ENCODE peak calls at places on chromosomes 3 and 15, in seven cellular contexts. One of them, this sample, is unnamed.

GRCh38 chr3:37442397-37442796 is 268.0 kb upstream of the LRRFIP2 start:
- DNase-seq in sigmoid colon: no peak
- DNase-seq in endothelial cell of umbilical vein: no peak
- DNase-seq in PC-3: no peak
- DNase-seq in tibial artery: no peak
- DNase-seq in mammary epithelial cell: no peak
- DNase-seq in thyroid gland: no peak
- DNase-seq in this sample: no peak

GRCh38 chr3:187738400-187739124 is 6.7 kb downstream of the BCL6 start:
- DNase-seq in sigmoid colon: peak
- DNase-seq in endothelial cell of umbilical vein: peak
- DNase-seq in PC-3: peak
- DNase-seq in tibial artery: peak
- DNase-seq in mammary epithelial cell: peak
- DNase-seq in thyroid gland: peak
- DNase-seq in this sample: peak

GRCh38 chr3:66812126-66812525 is 186.0 kb upstream of the KBTBD8 start:
- DNase-seq in sigmoid colon: no peak
- DNase-seq in endothelial cell of umbilical vein: peak
- DNase-seq in PC-3: no peak
- DNase-seq in tibial artery: no peak
- DNase-seq in mammary epithelial cell: peak
- DNase-seq in thyroid gland: no peak
- DNase-seq in this sample: no peak

GRCh38 chr15:84898761-84899160 is 14.3 kb downstream of the SLC28A1 start:
- DNase-seq in sigmoid colon: no peak
- DNase-seq in endothelial cell of umbilical vein: no peak
- DNase-seq in PC-3: no peak
- DNase-seq in tibial artery: no peak
- DNase-seq in mammary epithelial cell: no peak
- DNase-seq in thyroid gland: no peak
- DNase-seq in this sample: no peak

GRCh38 chr3:144989756-144990155 is 1018.1 kb downstream of the DIPK2A start:
- DNase-seq in sigmoid colon: no peak
- DNase-seq in endothelial cell of umbilical vein: no peak
- DNase-seq in PC-3: peak
- DNase-seq in tibial artery: no peak
- DNase-seq in mammary epithelial cell: peak
- DNase-seq in thyroid gland: no peak
- DNase-seq in this sample: no peak

GRCh38 chr3:132556467-132557159 is 40.5 kb upstream of the ACKR4 start:
- DNase-seq in sigmoid colon: peak
- DNase-seq in endothelial cell of umbilical vein: peak
- DNase-seq in PC-3: no peak
- DNase-seq in tibial artery: peak
- DNase-seq in mammary epithelial cell: no peak
- DNase-seq in thyroid gland: no peak
- DNase-seq in this sample: no peak

GRCh38 chr3:106345353-106346027 is 476.7 kb upstream of the CBLB start:
- DNase-seq in sigmoid colon: no peak
- DNase-seq in endothelial cell of umbilical vein: no peak
- DNase-seq in PC-3: peak
- DNase-seq in tibial artery: no peak
- DNase-seq in mammary epithelial cell: peak
- DNase-seq in thyroid gland: no peak
- DNase-seq in this sample: no peak

GRCh38 chr3:8624612-8625011 is 20.0 kb downstream of the SSUH2 start:
- DNase-seq in sigmoid colon: peak
- DNase-seq in endothelial cell of umbilical vein: no peak
- DNase-seq in PC-3: no peak
- DNase-seq in tibial artery: no peak
- DNase-seq in mammary epithelial cell: no peak
- DNase-seq in thyroid gland: no peak
- DNase-seq in this sample: no peak

GRCh38 chr15:45346381-45346780 is 32.0 kb downstream of the GATM start:
- DNase-seq in sigmoid colon: no peak
- DNase-seq in endothelial cell of umbilical vein: no peak
- DNase-seq in PC-3: no peak
- DNase-seq in tibial artery: no peak
- DNase-seq in mammary epithelial cell: no peak
- DNase-seq in thyroid gland: peak
- DNase-seq in this sample: no peak

GRCh38 chr3:138328341-138328740 is 1.3 kb downstream of the NME9 start:
- DNase-seq in sigmoid colon: no peak
- DNase-seq in endothelial cell of umbilical vein: no peak
- DNase-seq in PC-3: no peak
- DNase-seq in tibial artery: no peak
- DNase-seq in mammary epithelial cell: no peak
- DNase-seq in thyroid gland: no peak
- DNase-seq in this sample: no peak

GRCh38 chr3:191528589-191528988 is 67.6 kb downstream of the PYDC2 start:
- DNase-seq in sigmoid colon: no peak
- DNase-seq in endothelial cell of umbilical vein: no peak
- DNase-seq in PC-3: peak
- DNase-seq in tibial artery: no peak
- DNase-seq in mammary epithelial cell: peak
- DNase-seq in thyroid gland: no peak
- DNase-seq in this sample: no peak

GRCh38 chr3:161310649-161311423 is 60.5 kb downstream of the SPTSSB start:
- DNase-seq in sigmoid colon: no peak
- DNase-seq in endothelial cell of umbilical vein: no peak
- DNase-seq in PC-3: no peak
- DNase-seq in tibial artery: no peak
- DNase-seq in mammary epithelial cell: no peak
- DNase-seq in thyroid gland: no peak
- DNase-seq in this sample: no peak

GRCh38 chr3:126389112-126389791 is 5.5 kb upstream of the CFAP100 start:
- DNase-seq in sigmoid colon: peak
- DNase-seq in endothelial cell of umbilical vein: peak
- DNase-seq in PC-3: peak
- DNase-seq in tibial artery: peak
- DNase-seq in mammary epithelial cell: peak
- DNase-seq in thyroid gland: peak
- DNase-seq in this sample: peak

GRCh38 chr15:62782100-62782791 is 260.3 kb upstream of the TPM1 start:
- DNase-seq in sigmoid colon: peak
- DNase-seq in endothelial cell of umbilical vein: peak
- DNase-seq in PC-3: peak
- DNase-seq in tibial artery: peak
- DNase-seq in mammary epithelial cell: peak
- DNase-seq in thyroid gland: peak
- DNase-seq in this sample: peak

GRCh38 chr3:77605865-77606264 is 566.0 kb downstream of the ROBO2 start:
- DNase-seq in sigmoid colon: no peak
- DNase-seq in endothelial cell of umbilical vein: no peak
- DNase-seq in PC-3: peak
- DNase-seq in tibial artery: no peak
- DNase-seq in mammary epithelial cell: no peak
- DNase-seq in thyroid gland: no peak
- DNase-seq in this sample: no peak

GRCh38 chr15:58396181-58396580 is 35.6 kb upstream of the LIPC start:
- DNase-seq in sigmoid colon: no peak
- DNase-seq in endothelial cell of umbilical vein: no peak
- DNase-seq in PC-3: peak
- DNase-seq in tibial artery: no peak
- DNase-seq in mammary epithelial cell: peak
- DNase-seq in thyroid gland: no peak
- DNase-seq in this sample: no peak

DNA sequence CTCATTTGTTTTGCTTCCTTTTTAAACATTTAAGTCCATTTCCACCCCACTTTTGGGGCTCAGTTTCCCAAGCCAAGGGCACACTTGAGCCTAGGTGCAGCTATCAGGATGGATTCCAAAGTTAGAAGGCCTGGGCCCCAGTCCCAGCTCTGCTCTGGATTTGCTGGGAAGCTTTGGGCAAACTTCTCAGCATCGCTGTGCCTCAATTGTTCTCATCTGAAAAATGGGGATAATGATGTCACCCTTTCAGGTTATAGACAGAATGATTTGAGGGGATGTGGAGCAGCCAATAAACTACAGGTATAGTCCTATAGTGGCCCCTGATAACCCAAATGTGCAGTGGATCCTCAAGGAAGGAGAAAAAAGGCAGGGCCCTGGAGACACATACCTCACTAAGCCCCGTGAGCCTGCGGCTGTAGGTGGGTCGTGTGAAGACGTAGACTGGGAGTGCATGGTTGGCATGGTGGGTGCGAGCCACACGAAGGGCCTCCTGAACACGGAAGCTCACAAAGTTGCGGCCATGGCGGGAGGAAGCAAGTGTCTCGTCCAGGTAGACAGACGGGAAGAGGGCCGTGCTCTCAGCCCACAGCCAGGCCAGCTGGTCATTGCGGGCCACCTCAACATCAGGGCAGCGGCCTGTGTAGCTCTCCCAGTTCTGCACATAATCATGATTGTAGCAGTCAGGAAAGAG is 3.2 kb downstream of the HYAL2 start:
- DNase-seq in sigmoid colon: no peak
- DNase-seq in endothelial cell of umbilical vein: no peak
- DNase-seq in PC-3: no peak
- DNase-seq in tibial artery: no peak
- DNase-seq in mammary epithelial cell: no peak
- DNase-seq in thyroid gland: no peak
- DNase-seq in this sample: no peak
- H3K4me3 ChIP-seq in sigmoid colon: peak
- H3K4me3 ChIP-seq in endothelial cell of umbilical vein: peak
- H3K4me3 ChIP-seq in PC-3: no peak
- H3K4me3 ChIP-seq in tibial artery: peak
- H3K4me3 ChIP-seq in mammary epithelial cell: no peak
- H3K4me3 ChIP-seq in thyroid gland: peak
- H3K4me3 ChIP-seq in this sample: peak

GRCh38 chr3:194905696-194906095 is 220.0 kb downstream of the FAM43A start:
- DNase-seq in sigmoid colon: no peak
- DNase-seq in endothelial cell of umbilical vein: no peak
- DNase-seq in PC-3: peak
- DNase-seq in tibial artery: no peak
- DNase-seq in mammary epithelial cell: peak
- DNase-seq in thyroid gland: no peak
- DNase-seq in this sample: no peak

GRCh38 chr3:194906229-194906629 is 220.5 kb downstream of the FAM43A start:
- DNase-seq in sigmoid colon: no peak
- DNase-seq in endothelial cell of umbilical vein: peak
- DNase-seq in PC-3: peak
- DNase-seq in tibial artery: no peak
- DNase-seq in mammary epithelial cell: peak
- DNase-seq in thyroid gland: no peak
- DNase-seq in this sample: no peak

DNA sequence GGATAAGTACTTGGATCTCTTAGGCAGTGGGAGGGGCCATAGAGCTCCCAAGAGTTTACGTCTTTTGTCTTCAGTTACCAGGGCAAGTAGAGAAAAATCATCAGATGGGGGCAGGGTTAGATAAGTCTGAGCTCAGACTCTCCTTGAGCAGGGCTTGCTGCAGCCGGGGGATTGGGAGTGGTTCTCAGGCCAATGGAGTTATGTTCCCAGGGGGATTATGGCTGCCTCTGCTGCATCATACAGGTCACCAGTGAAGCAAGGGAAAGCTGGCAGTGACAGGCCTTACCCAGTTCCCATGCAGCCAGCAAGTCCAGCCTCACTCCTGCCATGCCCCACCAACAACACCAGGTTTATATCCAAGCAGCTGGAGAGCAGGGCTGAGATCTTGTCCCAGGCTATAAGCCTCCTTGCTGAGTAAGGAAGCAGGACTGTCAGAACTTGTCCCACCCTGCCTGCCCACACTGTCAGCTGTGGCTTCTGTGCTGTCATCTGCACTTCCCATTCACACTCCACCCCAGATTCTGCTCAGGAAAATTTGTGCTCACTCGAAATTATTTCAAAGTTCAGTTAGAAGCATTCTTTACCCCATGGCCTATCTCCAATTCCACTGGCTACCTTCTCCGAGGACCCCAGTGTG is 215.3 kb downstream of the FAM43A start:
- DNase-seq in sigmoid colon: no peak
- DNase-seq in endothelial cell of umbilical vein: no peak
- DNase-seq in PC-3: no peak
- DNase-seq in tibial artery: no peak
- DNase-seq in mammary epithelial cell: peak
- DNase-seq in thyroid gland: no peak
- DNase-seq in this sample: no peak
- H3K27ac ChIP-seq in sigmoid colon: no peak
- H3K27ac ChIP-seq in endothelial cell of umbilical vein: no peak
- H3K27ac ChIP-seq in PC-3: no peak
- H3K27ac ChIP-seq in tibial artery: no peak
- H3K27ac ChIP-seq in mammary epithelial cell: no peak
- H3K27ac ChIP-seq in thyroid gland: no peak
- H3K27ac ChIP-seq in this sample: no peak

DNA sequence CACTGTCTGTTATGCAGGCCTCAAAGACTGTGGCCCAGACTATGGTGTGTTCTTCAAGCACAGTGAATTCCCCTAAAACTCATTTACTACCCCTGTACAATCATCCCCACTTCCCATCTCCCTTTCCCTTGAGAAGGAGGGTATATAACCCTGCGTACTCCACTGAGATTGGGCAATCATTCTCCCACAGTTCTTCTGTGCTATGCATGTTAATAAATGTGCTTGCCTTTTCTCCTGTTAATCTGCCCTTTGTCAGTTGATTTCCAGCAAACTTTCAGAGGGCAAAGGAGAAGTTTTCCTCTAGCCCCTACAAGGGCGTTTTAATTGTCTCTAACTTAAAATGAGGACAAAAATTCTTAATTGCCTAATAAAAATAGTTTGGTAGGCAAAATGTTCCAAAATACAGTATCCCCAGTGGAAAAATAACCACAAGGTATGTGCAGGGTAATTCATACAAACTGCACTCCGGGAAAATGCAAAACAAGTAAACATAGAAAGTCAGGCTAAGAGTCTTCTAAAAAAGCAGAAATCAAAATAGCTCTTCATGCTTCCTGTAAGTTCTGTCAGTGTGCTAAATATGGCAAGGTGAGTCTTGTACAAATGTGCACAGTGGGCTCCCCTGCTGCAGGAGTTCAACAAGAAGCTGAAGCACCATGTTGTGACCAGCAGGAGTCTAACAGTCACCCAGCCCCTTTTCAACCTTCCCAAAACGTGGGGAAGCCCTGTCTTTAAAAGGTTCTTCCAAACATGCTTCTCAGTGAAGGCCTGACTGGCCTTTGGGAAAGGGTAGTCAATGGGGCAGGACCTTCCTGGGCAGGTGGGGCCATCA is 10.2 kb downstream of the ATP10A start:
- DNase-seq in sigmoid colon: no peak
- DNase-seq in endothelial cell of umbilical vein: no peak
- DNase-seq in PC-3: no peak
- DNase-seq in tibial artery: no peak
- DNase-seq in mammary epithelial cell: no peak
- DNase-seq in thyroid gland: no peak
- DNase-seq in this sample: peak
- TF ChIP-seq CTCF in sigmoid colon: no peak
- TF ChIP-seq CTCF in endothelial cell of umbilical vein: no peak
- TF ChIP-seq CTCF in PC-3: no peak
- TF ChIP-seq CTCF in tibial artery: peak
- TF ChIP-seq CTCF in mammary epithelial cell: no peak
- TF ChIP-seq CTCF in thyroid gland: no peak
- TF ChIP-seq CTCF in this sample: no peak

DNA sequence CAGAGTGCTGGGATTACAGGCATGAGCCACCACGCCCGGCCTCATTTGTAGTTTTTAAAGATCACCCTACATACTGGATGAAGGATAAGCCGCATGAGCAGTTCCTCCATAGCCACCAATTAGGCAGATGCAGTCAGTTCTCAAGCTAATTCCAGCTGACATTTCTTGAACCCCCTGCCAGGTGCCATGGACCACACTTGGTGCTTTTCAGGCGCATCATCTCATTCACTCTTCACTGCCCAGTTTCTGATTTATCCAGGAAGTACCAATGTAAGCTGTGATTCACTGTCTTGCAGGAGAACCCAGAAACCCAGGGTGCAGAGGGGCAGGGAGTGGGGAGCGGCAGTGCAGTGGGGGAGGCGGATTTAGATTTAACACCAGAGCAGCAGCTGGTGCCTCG is 56.5 kb upstream of the RASA2 start:
- DNase-seq in sigmoid colon: no peak
- DNase-seq in endothelial cell of umbilical vein: no peak
- DNase-seq in PC-3: no peak
- DNase-seq in tibial artery: no peak
- DNase-seq in mammary epithelial cell: no peak
- DNase-seq in thyroid gland: no peak
- DNase-seq in this sample: no peak
- H3K4me3 ChIP-seq in sigmoid colon: peak
- H3K4me3 ChIP-seq in endothelial cell of umbilical vein: no peak
- H3K4me3 ChIP-seq in PC-3: no peak
- H3K4me3 ChIP-seq in tibial artery: no peak
- H3K4me3 ChIP-seq in mammary epithelial cell: no peak
- H3K4me3 ChIP-seq in thyroid gland: no peak
- H3K4me3 ChIP-seq in this sample: no peak